ENCODE peak calls at places on chromosomes 13 and 19, in nine cellular contexts. One of them, this sample, is unnamed.

GRCh38 chr13:48210178-48210577 is 22.8 kb upstream of the ITM2B start:
- DNase-seq in psoas muscle: no peak
- DNase-seq in stimulated activated CD4-positive, alpha-beta T cell treated with anti-CD3 and anti-CD28 coated beads, TNF-alpha, amount 100 ng/mL, for 4 hours: no peak
- DNase-seq in astrocyte of the spinal cord: peak; percentile 70
- DNase-seq in HTR-8/SVneo: no peak
- DNase-seq in RPMI7951: peak; percentile 43
- DNase-seq in stimulated activated CD8-positive, alpha-beta memory T cell treated with anti-CD3 and anti-CD28 coated beads, Interleukin-15, amount 100 ng/mL, for 1 hour: no peak
- DNase-seq in SHP77 treated with DMSO at 0.1 percent for 48 hours: no peak
- DNase-seq in NCI-H187: no peak
- DNase-seq in this sample: no peak

GRCh38 chr19:32675720-32676185 is at the start of gene RGS9BP:
- DNase-seq in astrocyte of the spinal cord: peak; percentile 59
- DNase-seq in psoas muscle: peak; percentile 95
- DNase-seq in stimulated activated CD4-positive, alpha-beta T cell treated with anti-CD3 and anti-CD28 coated beads, TNF-alpha, amount 100 ng/mL, for 4 hours: peak; percentile 49
- DNase-seq in RPMI7951: peak; percentile 77
- DNase-seq in stimulated activated CD8-positive, alpha-beta memory T cell treated with anti-CD3 and anti-CD28 coated beads, Interleukin-15, amount 100 ng/mL, for 1 hour: peak; percentile 29
- DNase-seq in HTR-8/SVneo: peak; percentile 85
- DNase-seq in SHP77 treated with DMSO at 0.1 percent for 48 hours: no peak
- DNase-seq in NCI-H187: peak; percentile 63
- DNase-seq in this sample: no peak

GRCh38 chr13:30157616-30157993 is 149.7 kb downstream of the KATNAL1 start:
- DNase-seq in astrocyte of the spinal cord: no peak
- DNase-seq in RPMI7951: no peak
- DNase-seq in stimulated activated CD4-positive, alpha-beta T cell treated with anti-CD3 and anti-CD28 coated beads, TNF-alpha, amount 100 ng/mL, for 4 hours: no peak
- DNase-seq in SHP77 treated with DMSO at 0.1 percent for 48 hours: no peak
- DNase-seq in NCI-H187: no peak
- DNase-seq in stimulated activated CD8-positive, alpha-beta memory T cell treated with anti-CD3 and anti-CD28 coated beads, Interleukin-15, amount 100 ng/mL, for 1 hour: no peak
- DNase-seq in HTR-8/SVneo: no peak
- DNase-seq in psoas muscle: no peak
- DNase-seq in this sample: no peak

GRCh38 chr19:33216198-33216830 is 9.3 kb downstream of the SLC7A10 start:
- DNase-seq in psoas muscle: no peak
- DNase-seq in astrocyte of the spinal cord: no peak
- DNase-seq in RPMI7951: no peak
- DNase-seq in stimulated activated CD4-positive, alpha-beta T cell treated with anti-CD3 and anti-CD28 coated beads, TNF-alpha, amount 100 ng/mL, for 4 hours: no peak
- DNase-seq in stimulated activated CD8-positive, alpha-beta memory T cell treated with anti-CD3 and anti-CD28 coated beads, Interleukin-15, amount 100 ng/mL, for 1 hour: no peak
- DNase-seq in SHP77 treated with DMSO at 0.1 percent for 48 hours: no peak
- DNase-seq in NCI-H187: no peak
- DNase-seq in HTR-8/SVneo: no peak
- DNase-seq in this sample: no peak

GRCh38 chr13:60418954-60419353 is 21.9 kb downstream of the TDRD3 start:
- DNase-seq in astrocyte of the spinal cord: no peak
- DNase-seq in NCI-H187: no peak
- DNase-seq in stimulated activated CD8-positive, alpha-beta memory T cell treated with anti-CD3 and anti-CD28 coated beads, Interleukin-15, amount 100 ng/mL, for 1 hour: no peak
- DNase-seq in RPMI7951: no peak
- DNase-seq in SHP77 treated with DMSO at 0.1 percent for 48 hours: no peak
- DNase-seq in HTR-8/SVneo: no peak
- DNase-seq in stimulated activated CD4-positive, alpha-beta T cell treated with anti-CD3 and anti-CD28 coated beads, TNF-alpha, amount 100 ng/mL, for 4 hours: no peak
- DNase-seq in psoas muscle: no peak
- DNase-seq in this sample: no peak

GRCh38 chr19:18109731-18110671 is 12.4 kb downstream of the MAST3 start:
- DNase-seq in HTR-8/SVneo: peak; percentile 49
- DNase-seq in stimulated activated CD8-positive, alpha-beta memory T cell treated with anti-CD3 and anti-CD28 coated beads, Interleukin-15, amount 100 ng/mL, for 1 hour: no peak
- DNase-seq in psoas muscle: peak; percentile 80
- DNase-seq in astrocyte of the spinal cord: no peak
- DNase-seq in NCI-H187: no peak
- DNase-seq in stimulated activated CD4-positive, alpha-beta T cell treated with anti-CD3 and anti-CD28 coated beads, TNF-alpha, amount 100 ng/mL, for 4 hours: no peak
- DNase-seq in RPMI7951: peak; percentile 37
- DNase-seq in SHP77 treated with DMSO at 0.1 percent for 48 hours: no peak
- DNase-seq in this sample: no peak

GRCh38 chr19:16342002-16342715 is 17.5 kb downstream of the KLF2 start:
- DNase-seq in stimulated activated CD8-positive, alpha-beta memory T cell treated with anti-CD3 and anti-CD28 coated beads, Interleukin-15, amount 100 ng/mL, for 1 hour: no peak
- DNase-seq in psoas muscle: no peak
- DNase-seq in stimulated activated CD4-positive, alpha-beta T cell treated with anti-CD3 and anti-CD28 coated beads, TNF-alpha, amount 100 ng/mL, for 4 hours: no peak
- DNase-seq in RPMI7951: peak; percentile 82
- DNase-seq in NCI-H187: peak; percentile 1
- DNase-seq in astrocyte of the spinal cord: peak; percentile 39
- DNase-seq in HTR-8/SVneo: no peak
- DNase-seq in SHP77 treated with DMSO at 0.1 percent for 48 hours: peak; percentile 72
- DNase-seq in this sample: no peak

GRCh38 chr13:26497991-26498423 is 59.5 kb upstream of the WASF3 start:
- DNase-seq in HTR-8/SVneo: peak; percentile 24
- DNase-seq in NCI-H187: no peak
- DNase-seq in psoas muscle: no peak
- DNase-seq in SHP77 treated with DMSO at 0.1 percent for 48 hours: no peak
- DNase-seq in stimulated activated CD4-positive, alpha-beta T cell treated with anti-CD3 and anti-CD28 coated beads, TNF-alpha, amount 100 ng/mL, for 4 hours: no peak
- DNase-seq in RPMI7951: no peak
- DNase-seq in stimulated activated CD8-positive, alpha-beta memory T cell treated with anti-CD3 and anti-CD28 coated beads, Interleukin-15, amount 100 ng/mL, for 1 hour: no peak
- DNase-seq in astrocyte of the spinal cord: peak; percentile 83
- DNase-seq in this sample: no peak

GRCh38 chr19:14559916-14560775 is 11.7 kb downstream of the NDUFB7 start:
- DNase-seq in HTR-8/SVneo: no peak
- DNase-seq in stimulated activated CD8-positive, alpha-beta memory T cell treated with anti-CD3 and anti-CD28 coated beads, Interleukin-15, amount 100 ng/mL, for 1 hour: no peak
- DNase-seq in stimulated activated CD4-positive, alpha-beta T cell treated with anti-CD3 and anti-CD28 coated beads, TNF-alpha, amount 100 ng/mL, for 4 hours: no peak
- DNase-seq in RPMI7951: no peak
- DNase-seq in NCI-H187: no peak
- DNase-seq in psoas muscle: peak; percentile 90
- DNase-seq in SHP77 treated with DMSO at 0.1 percent for 48 hours: no peak
- DNase-seq in astrocyte of the spinal cord: no peak
- DNase-seq in this sample: no peak

GRCh38 chr13:34161829-34162544 is 344.0 kb downstream of the RFC3 start:
- DNase-seq in stimulated activated CD4-positive, alpha-beta T cell treated with anti-CD3 and anti-CD28 coated beads, TNF-alpha, amount 100 ng/mL, for 4 hours: no peak
- DNase-seq in astrocyte of the spinal cord: peak; percentile 88
- DNase-seq in psoas muscle: no peak
- DNase-seq in RPMI7951: peak; percentile 88
- DNase-seq in SHP77 treated with DMSO at 0.1 percent for 48 hours: peak; percentile 55
- DNase-seq in NCI-H187: no peak
- DNase-seq in HTR-8/SVneo: no peak
- DNase-seq in stimulated activated CD8-positive, alpha-beta memory T cell treated with anti-CD3 and anti-CD28 coated beads, Interleukin-15, amount 100 ng/mL, for 1 hour: no peak
- DNase-seq in this sample: peak; percentile 44

GRCh38 chr19:5961969-5962945 is 15.7 kb downstream of the RANBP3 start:
- DNase-seq in psoas muscle: no peak
- DNase-seq in astrocyte of the spinal cord: peak; percentile 70
- DNase-seq in stimulated activated CD8-positive, alpha-beta memory T cell treated with anti-CD3 and anti-CD28 coated beads, Interleukin-15, amount 100 ng/mL, for 1 hour: peak; percentile 25
- DNase-seq in HTR-8/SVneo: no peak
- DNase-seq in SHP77 treated with DMSO at 0.1 percent for 48 hours: peak; percentile 96
- DNase-seq in NCI-H187: peak; percentile 11
- DNase-seq in stimulated activated CD4-positive, alpha-beta T cell treated with anti-CD3 and anti-CD28 coated beads, TNF-alpha, amount 100 ng/mL, for 4 hours: peak; percentile 46
- DNase-seq in RPMI7951: no peak
- DNase-seq in this sample: peak; percentile 75